ENCODE peak calls at places on chromosomes 7 and 10, in six cellular contexts. B is A549, A is tibial nerve, M is AG04449, H is BE2C, P is breast epithelium. X is an unnamed sample.

GRCh38 chr10:119006451-119007210 is 22.9 kb upstream of the NANOS1 start:
- DNase-seq in B (peak), A (peak), M (peak), H (peak), P (peak), X (peak)

GRCh38 chr10:35822316-35822715 is 180.2 kb upstream of the FZD8 start:
- DNase-seq in B (peak), A (peak), M (peak), H (peak), P (peak), X (no peak)

GRCh38 chr10:27188897-27189296 is 33.7 kb downstream of the MASTL start:
- DNase-seq in B (no peak), A (no peak), M (no peak), H (no peak), P (no peak), X (no peak)

GRCh38 chr10:61617586-61617985 is 45.1 kb upstream of the CABCOCO1 start:
- DNase-seq in B (no peak), A (no peak), M (no peak), H (no peak), P (no peak), X (no peak)

GRCh38 chr10:26407406-26407969 is 30.7 kb upstream of the APBB1IP start:
- DNase-seq in B (peak), A (no peak), M (no peak), H (no peak), P (no peak), X (no peak)

GRCh38 chr10:87546971-87547413 is 42.3 kb downstream of the MINPP1 start:
- DNase-seq in B (no peak), A (no peak), M (no peak), H (no peak), P (no peak), X (no peak)

GRCh38 chr7:325051-325798 is 35.3 kb downstream of the FOXL3 start:
- DNase-seq in B (no peak), A (no peak), M (no peak), H (no peak), P (no peak), X (no peak)

GRCh38 chr7:23530901-23531793 is 634 bp downstream of the TRA2A start:
- DNase-seq in B (peak), A (peak), M (no peak), H (peak), P (peak), X (no peak)

GRCh38 chr7:117273325-117274292 is 49.2 kb downstream of the WNT2 start:
- DNase-seq in B (no peak), A (no peak), M (no peak), H (no peak), P (peak), X (no peak)

GRCh38 chr10:110496553-110497437 is 912 bp upstream of the DUSP5 start:
- DNase-seq in B (no peak), A (peak), M (no peak), H (peak), P (no peak), X (no peak)

GRCh38 chr7:44281811-44282600 is 43.4 kb downstream of the CAMK2B start:
- DNase-seq in B (no peak), A (no peak), M (no peak), H (peak), P (no peak), X (no peak)

GRCh38 chr10:89303161-89303560 is 1.3 kb downstream of the IFIT2 start:
- DNase-seq in B (no peak), A (no peak), M (no peak), H (no peak), P (no peak), X (no peak)

GRCh38 chr7:47378728-47379395 is 203.0 kb downstream of the TNS3 start:
- DNase-seq in B (no peak), A (no peak), M (no peak), H (no peak), P (no peak), X (no peak)

GRCh38 chr10:22611425-22612111 is 102.8 kb downstream of the PIP4K2A start:
- DNase-seq in B (no peak), A (no peak), M (no peak), H (no peak), P (no peak), X (no peak)

GRCh38 chr7:1053002-1053411 is 8.7 kb downstream of the GPR146 start:
- DNase-seq in B (no peak), A (no peak), M (no peak), H (no peak), P (no peak), X (no peak)

GRCh38 chr10:124130198-124130597 is 36.8 kb upstream of the CHST15 start:
- DNase-seq in B (no peak), A (no peak), M (no peak), H (no peak), P (no peak), X (no peak)

GRCh38 chr7:13834328-13834761 is 155.1 kb downstream of the ETV1 start:
- DNase-seq in B (no peak), A (no peak), M (no peak), H (no peak), P (no peak), X (no peak)

GRCh38 chr10:102827597-102827975 is 9.6 kb downstream of the CYP17A1 start:
- DNase-seq in B (no peak), A (no peak), M (no peak), H (no peak), P (no peak), X (no peak)

GRCh38 chr7:8442814-8443304 is 9.4 kb downstream of the NXPH1 start:
- DNase-seq in B (no peak), A (no peak), M (no peak), H (no peak), P (no peak), X (no peak)

GRCh38 chr10:50932113-50932512 is 46.7 kb upstream of the A1CF start:
- DNase-seq in B (no peak), A (no peak), M (no peak), H (no peak), P (no peak), X (no peak)

GRCh38 chr10:60367431-60367830 is 22.2 kb downstream of the ANK3 start:
- DNase-seq in B (no peak), A (no peak), M (no peak), H (no peak), P (no peak), X (no peak)

GRCh38 chr7:82740246-82740848 is 296.8 kb upstream of the CACNA2D1 start:
- DNase-seq in B (peak), A (no peak), M (no peak), H (peak), P (no peak), X (peak)

GRCh38 chr7:82745820-82746219 is 302.2 kb upstream of the CACNA2D1 start:
- DNase-seq in B (no peak), A (no peak), M (no peak), H (no peak), P (no peak), X (no peak)

GRCh38 chr7:82745117-82745516 is 301.5 kb upstream of the CACNA2D1 start:
- DNase-seq in B (no peak), A (no peak), M (no peak), H (no peak), P (no peak), X (no peak)

GRCh38 chr7:82741493-82741892 is 297.9 kb upstream of the CACNA2D1 start:
- DNase-seq in B (no peak), A (no peak), M (no peak), H (no peak), P (no peak), X (no peak)

DNA sequence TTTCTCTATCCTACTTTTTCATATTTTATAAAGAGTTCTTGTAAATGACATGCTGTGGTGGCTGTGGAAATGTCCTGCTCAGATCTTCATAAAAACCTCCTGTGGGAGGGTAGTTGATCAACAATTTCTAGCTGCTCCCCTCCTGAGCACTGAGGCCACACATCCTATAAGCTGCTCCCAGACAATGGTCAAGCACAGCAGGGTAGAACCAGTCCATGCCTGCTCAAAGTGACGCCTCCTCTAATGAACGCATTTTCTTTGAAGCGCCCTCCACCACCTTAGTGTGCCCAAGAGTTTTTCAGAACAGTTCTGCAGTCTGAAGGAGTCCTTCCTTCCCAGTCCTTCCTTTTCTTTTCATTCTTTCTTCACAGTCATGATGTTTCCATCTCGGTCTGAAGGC is 298.6 kb upstream of the CACNA2D1 start:
- DNase-seq in B (no peak), A (no peak), M (no peak), H (no peak), P (no peak), X (no peak)
- TF ChIP-seq CTCF in B (no peak), A (no peak), M (no peak), H (no peak), P (no peak), X (no peak)

GRCh38 chr10:69866688-69867461 is 65.2 kb downstream of the COL13A1 start:
- DNase-seq in B (no peak), A (no peak), M (no peak), H (peak), P (peak), X (no peak)
- H3K4me3 ChIP-seq in B (no peak), A (peak), M (peak), H (no peak), P (peak), X (no peak)

DNA sequence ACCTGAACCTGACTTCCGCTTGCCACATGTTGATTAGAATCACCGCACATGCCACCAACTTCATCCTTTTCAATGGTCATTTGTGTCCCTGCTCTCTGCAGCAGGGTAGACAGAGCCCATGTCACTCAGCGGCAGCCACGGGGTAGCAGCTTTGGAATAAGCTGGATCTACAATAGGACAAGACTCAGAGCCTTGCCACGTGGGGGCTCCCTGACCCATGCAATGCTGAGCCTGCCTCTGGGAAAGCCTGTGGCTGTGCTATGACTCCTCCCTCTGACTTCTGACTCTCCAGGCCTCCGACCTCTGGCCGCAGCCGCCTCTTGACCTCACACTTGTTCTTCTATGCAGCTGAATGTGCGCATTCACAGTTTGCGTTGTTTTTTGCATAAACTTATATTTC is 197.8 kb upstream of the MKI67 start:
- DNase-seq in B (peak), A (peak), M (no peak), H (peak), P (no peak), X (peak)
- TF ChIP-seq CTCF in B (no peak), A (no peak), M (no peak), H (peak), P (no peak), X (peak)

GRCh38 chr10:133388973-133389818 is 4.8 kb upstream of the MTG1 start:
- DNase-seq in B (no peak), A (no peak), M (no peak), H (no peak), P (no peak), X (no peak)
- H3K4me3 ChIP-seq in B (no peak), A (peak), M (no peak), H (no peak), P (no peak), X (no peak)

DNA sequence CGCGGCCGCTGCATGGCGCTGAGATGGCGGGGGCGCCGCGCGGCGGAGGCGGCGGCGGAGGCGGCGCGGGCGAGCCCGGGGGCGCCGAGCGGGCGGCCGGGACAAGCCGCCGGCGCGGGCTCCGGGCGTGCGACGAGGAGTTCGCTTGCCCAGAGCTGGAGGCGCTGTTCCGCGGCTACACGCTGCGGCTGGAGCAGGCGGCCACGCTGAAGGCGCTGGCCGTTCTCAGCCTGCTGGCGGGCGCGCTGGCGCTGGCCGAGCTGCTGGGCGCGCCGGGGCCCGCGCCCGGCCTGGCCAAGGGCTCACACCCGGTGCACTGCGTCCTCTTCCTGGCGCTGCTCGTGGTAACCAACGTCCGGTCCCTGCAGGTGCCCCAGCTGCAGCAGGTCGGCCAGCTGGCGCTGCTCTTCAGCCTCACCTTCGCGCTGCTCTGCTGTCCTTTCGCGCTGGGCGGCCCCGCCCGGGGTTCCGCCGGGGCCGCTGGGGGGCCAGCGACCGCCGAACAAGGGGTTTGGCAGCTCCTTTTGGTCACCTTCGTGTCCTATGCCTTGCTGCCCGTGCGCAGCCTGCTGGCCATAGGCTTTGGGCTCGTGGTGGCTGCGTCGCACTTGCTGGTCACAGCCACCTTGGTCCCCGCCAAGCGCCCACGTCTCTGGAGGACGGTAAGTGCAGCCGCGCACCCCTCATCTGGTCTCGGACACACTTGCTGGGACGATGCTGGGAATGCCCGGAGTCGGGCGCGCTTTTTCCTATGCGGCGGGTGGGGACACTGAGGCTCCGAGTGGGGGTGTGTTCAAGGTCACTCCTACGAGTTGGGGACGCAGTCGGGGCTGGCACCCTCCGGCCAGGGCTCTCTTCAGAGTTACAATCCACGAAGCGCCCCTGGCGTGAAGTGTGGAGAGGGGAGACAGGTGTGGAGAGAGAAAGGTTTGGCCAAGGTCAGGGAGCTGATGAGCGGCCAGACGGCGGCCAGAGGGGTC is 643 bp downstream of the ADCY1 start:
- DNase-seq in B (peak), A (no peak), M (no peak), H (peak), P (no peak), X (peak)
- TF ChIP-seq CTCF in B (peak), A (no peak), M (peak), H (no peak), P (no peak), X (peak)

DNA sequence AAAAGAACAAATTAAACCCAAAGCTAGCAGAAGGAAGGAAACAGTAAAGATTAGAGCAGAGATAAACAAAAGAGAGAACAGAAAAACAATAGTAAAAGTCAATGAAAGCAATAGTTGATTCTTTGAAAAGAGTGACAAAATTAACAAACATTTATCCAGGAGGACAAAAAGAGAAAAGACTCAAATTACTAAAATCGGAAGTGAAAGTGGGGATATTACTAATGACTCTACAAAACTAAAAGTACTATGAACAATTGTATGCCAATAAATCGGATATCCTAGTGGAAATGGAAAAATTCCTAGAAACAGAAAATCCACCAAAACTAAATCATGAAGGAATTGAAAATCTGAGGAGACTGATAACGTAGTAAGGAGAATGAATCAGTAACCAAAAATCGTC is 96.3 kb downstream of the SNX13 start:
- DNase-seq in B (no peak), A (no peak), M (no peak), H (no peak), P (no peak), X (no peak)
- H3K4me3 ChIP-seq in B (no peak), A (no peak), M (no peak), H (no peak), P (no peak), X (no peak)

GRCh38 chr10:21534611-21535493 is 820 bp downstream of the MLLT10 start:
- DNase-seq in B (peak), A (peak), M (no peak), H (peak), P (peak), X (no peak)

GRCh38 chr10:21530616-21531015 is 3.4 kb upstream of the MLLT10 start:
- DNase-seq in B (peak), A (no peak), M (no peak), H (no peak), P (no peak), X (no peak)

GRCh38 chr10:21531164-21531563 is 2.9 kb upstream of the MLLT10 start:
- DNase-seq in B (peak), A (no peak), M (no peak), H (no peak), P (no peak), X (no peak)

GRCh38 chr10:21533577-21534475 is at the start of gene MLLT10:
- DNase-seq in B (peak), A (peak), M (no peak), H (peak), P (peak), X (peak)

DNA sequence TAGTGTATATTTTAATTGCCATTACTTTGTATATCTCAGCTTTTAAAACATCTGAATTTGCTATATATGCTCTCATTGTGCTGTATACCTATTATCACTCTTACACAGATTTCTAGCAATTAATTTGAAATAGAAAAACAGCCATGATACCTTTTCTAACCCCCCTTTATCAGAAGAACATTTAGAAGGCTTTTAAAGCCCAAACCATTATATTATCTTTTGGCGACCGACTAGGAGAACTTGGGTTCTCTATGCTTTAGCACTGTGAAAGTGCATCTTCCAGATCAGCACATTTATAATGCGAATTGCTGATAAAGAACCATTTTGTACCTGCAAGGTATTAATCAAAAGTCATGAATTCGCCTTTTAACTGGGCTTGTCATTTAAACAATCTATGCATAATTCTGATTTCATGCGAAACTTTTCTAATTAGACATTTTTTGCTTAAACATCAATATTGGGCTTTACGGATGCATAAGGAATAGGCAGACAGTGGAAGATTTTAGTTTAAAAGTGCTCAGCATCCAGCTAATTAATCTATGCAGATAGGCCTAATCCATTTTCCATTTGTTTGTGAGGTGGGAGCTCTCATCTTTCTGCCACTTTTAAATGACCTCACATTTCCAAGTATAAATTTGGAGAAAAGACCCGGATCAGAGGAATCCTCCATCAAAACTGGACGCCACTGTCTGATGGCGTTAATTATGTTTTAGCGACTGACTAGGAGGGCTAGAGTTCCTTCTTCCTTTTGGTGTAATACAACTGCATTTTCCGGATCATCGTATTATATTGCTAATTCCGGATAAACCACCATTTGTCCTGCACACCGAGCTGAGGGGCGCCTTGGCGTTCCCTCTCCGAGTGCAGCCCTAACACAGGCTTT is 1.1 kb upstream of the MLLT10 start:
- DNase-seq in B (peak), A (no peak), M (no peak), H (no peak), P (no peak), X (no peak)
- TF ChIP-seq CTCF in B (no peak), A (no peak), M (no peak), H (no peak), P (no peak), X (no peak)

GRCh38 chr7:55887786-55888185 is 530 bp downstream of the ZNF713 start:
- DNase-seq in B (no peak), A (no peak), M (no peak), H (no peak), P (no peak), X (no peak)
- H3K4me3 ChIP-seq in B (peak), A (peak), M (peak), H (peak), P (peak), X (peak)

DNA sequence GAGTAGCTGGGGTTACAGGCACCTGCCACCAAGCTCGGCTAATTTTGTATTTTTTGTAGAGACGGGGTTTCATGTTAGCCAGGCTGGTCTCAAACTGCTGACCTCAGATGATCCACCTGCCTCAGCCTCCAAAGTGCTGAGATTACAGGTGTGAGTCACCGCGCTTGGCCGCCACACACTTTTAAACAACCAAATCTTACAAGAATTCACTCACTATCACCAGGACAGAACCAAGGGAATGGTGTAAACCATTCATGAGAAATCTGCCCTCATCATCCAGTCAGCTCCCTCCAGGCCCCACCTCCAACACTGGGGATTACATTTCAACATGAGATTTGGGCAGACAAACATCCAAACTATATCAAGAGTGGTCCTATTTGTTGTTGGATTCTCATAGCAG is 43.6 kb downstream of the MGAM start:
- DNase-seq in B (no peak), A (no peak), M (no peak), H (no peak), P (no peak), X (no peak)
- TF ChIP-seq CTCF in B (no peak), A (no peak), M (no peak), H (no peak), P (no peak), X (no peak)

DNA sequence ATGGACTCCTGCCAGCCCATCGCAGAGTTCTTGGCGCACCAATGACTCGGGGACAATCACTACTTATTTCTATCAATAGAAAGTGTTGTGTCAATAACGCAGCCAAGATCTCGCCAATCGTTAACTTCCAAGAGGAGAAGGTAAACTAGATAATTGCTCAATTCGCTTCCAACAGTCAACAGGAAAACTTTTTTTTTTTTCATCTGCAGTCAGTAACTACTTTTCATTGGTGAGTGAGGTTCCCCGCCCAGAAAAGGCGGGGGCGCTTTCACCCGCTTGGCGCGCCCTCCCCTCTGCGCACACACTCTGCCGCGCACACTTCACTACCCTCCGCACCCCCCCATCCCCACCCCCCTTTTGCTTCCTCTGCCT is at the start of gene FEZF1:
- DNase-seq in B (no peak), A (no peak), M (no peak), H (no peak), P (no peak), X (peak)
- H3K4me3 ChIP-seq in B (no peak), A (peak), M (no peak), H (no peak), P (peak), X (peak)